ENCODE peak calls at places on chromosomes 5 and 9, in seven cellular contexts. Q is IMR-90, N is PC-3, C is fibroblast of lung, I is H1, F is mesendoderm, H is mesenchymal stem cell. A is an unnamed sample.

GRCh38 chr5:10338996-10339903 is 14.2 kb upstream of the MARCHF6 start:
- DNase-seq in I (no peak), N (no peak), Q (no peak), F (no peak), C (no peak), H (no peak), A (no peak)

GRCh38 chr5:9283021-9283420 is 262.9 kb downstream of the SEMA5A start:
- DNase-seq in N (peak), C (no peak), H (peak), Q (peak), I (no peak), F (no peak), A (no peak)

GRCh38 chr5:135546014-135546413 is 10.2 kb upstream of the NEUROG1 start:
- DNase-seq in N (no peak), F (no peak), Q (no peak), C (no peak), I (no peak), H (no peak), A (no peak)

GRCh38 chr5:175805256-175806011 is 65.9 kb upstream of the CPLX2 start:
- DNase-seq in I (no peak), N (no peak), C (no peak), F (no peak), H (no peak), Q (no peak), A (no peak)

GRCh38 chr9:113635586-113635985 is 172.1 kb downstream of the RGS3 start:
- DNase-seq in I (no peak), Q (no peak), F (no peak), H (no peak), N (no peak), C (no peak), A (no peak)

GRCh38 chr5:15492545-15492944 is 7.4 kb upstream of the FBXL7 start:
- DNase-seq in F (peak), N (no peak), I (no peak), C (peak), Q (no peak), H (no peak), A (no peak)

GRCh38 chr9:1457460-1457859 is 407.3 kb downstream of the DMRT2 start:
- DNase-seq in C (no peak), H (no peak), F (no peak), N (no peak), I (no peak), Q (no peak), A (no peak)

GRCh38 chr5:113806823-113807222 is 293.3 kb downstream of the YTHDC2 start:
- DNase-seq in N (no peak), C (peak), Q (peak), I (no peak), F (peak), H (peak), A (no peak)

GRCh38 chr9:73204910-73205309 is 53.2 kb downstream of the ANXA1 start:
- DNase-seq in F (no peak), Q (no peak), H (no peak), C (no peak), N (no peak), I (no peak), A (no peak)

GRCh38 chr9:98890256-98890655 is 53.5 kb upstream of the COL15A1 start:
- DNase-seq in H (no peak), F (no peak), N (no peak), Q (no peak), C (no peak), I (no peak), A (no peak)

GRCh38 chr9:93826209-93826608 is 128.9 kb downstream of the BARX1 start:
- DNase-seq in Q (no peak), N (no peak), I (no peak), H (no peak), F (no peak), C (no peak), A (no peak)

GRCh38 chr5:95600557-95600956 is 19.3 kb upstream of the GPR150 start:
- DNase-seq in N (no peak), C (peak), I (no peak), Q (peak), H (no peak), F (no peak), A (no peak)

GRCh38 chr5:149645236-149645635 is 63.9 kb downstream of the ARHGEF37 start:
- DNase-seq in H (no peak), F (no peak), C (no peak), N (no peak), Q (no peak), I (no peak), A (no peak)

GRCh38 chr9:136840140-136840876 is 2.0 kb upstream of the AJM1 start:
- DNase-seq in H (no peak), I (no peak), C (no peak), Q (no peak), F (no peak), N (no peak), A (no peak)

GRCh38 chr5:93831449-93831848 is 90.0 kb upstream of the POU5F2 start:
- DNase-seq in H (peak), C (peak), I (no peak), F (no peak), Q (peak), N (peak), A (peak)

GRCh38 chr5:76602094-76602726 is 21.0 kb downstream of the F2RL2 start:
- DNase-seq in F (no peak), I (no peak), N (peak), H (peak), C (peak), Q (peak), A (no peak)

GRCh38 chr5:173680660-173681242 is 64.3 kb upstream of the BOD1 start:
- DNase-seq in N (no peak), H (peak), Q (no peak), C (no peak), I (no peak), F (no peak), A (no peak)

GRCh38 chr9:1231998-1232919 is 182.1 kb downstream of the DMRT2 start:
- DNase-seq in H (no peak), I (no peak), F (no peak), C (peak), Q (peak), N (peak), A (no peak)

GRCh38 chr9:36163049-36163839 is 5.9 kb upstream of the CCIN start:
- DNase-seq in I (peak), H (peak), F (peak), Q (peak), C (peak), N (no peak), A (no peak)

GRCh38 chr9:19936598-19936997 is 147.8 kb upstream of the SLC24A2 start:
- DNase-seq in H (no peak), Q (no peak), I (no peak), N (no peak), F (no peak), C (no peak), A (no peak)

GRCh38 chr5:169637856-169638190 is 748 bp downstream of the DOCK2 start:
- DNase-seq in C (no peak), I (no peak), N (no peak), Q (no peak), H (no peak), F (peak), A (no peak)

GRCh38 chr9:6563036-6563435 is 82.5 kb downstream of the GLDC start:
- DNase-seq in Q (no peak), N (no peak), I (no peak), F (no peak), C (no peak), H (no peak), A (no peak)

GRCh38 chr5:96648023-96648422 is 14.2 kb upstream of the CAST start:
- DNase-seq in N (no peak), C (no peak), F (no peak), I (no peak), Q (no peak), H (no peak), A (no peak)

GRCh38 chr5:161545701-161546462 is 643 bp downstream of the GABRB2 start:
- DNase-seq in C (no peak), N (no peak), Q (no peak), H (no peak), F (peak), I (no peak), A (no peak)

GRCh38 chr5:168404366-168404765 is 81.9 kb upstream of the RARS1 start:
- DNase-seq in H (peak), F (no peak), C (peak), N (peak), Q (peak), I (no peak), A (no peak)

GRCh38 chr9:6829027-6829426 is 71.3 kb downstream of the KDM4C start:
- DNase-seq in C (no peak), H (peak), I (no peak), Q (peak), F (peak), N (peak), A (no peak)

GRCh38 chr9:128521955-128522354 is 17.4 kb downstream of the GLE1 start:
- DNase-seq in H (no peak), N (no peak), Q (no peak), C (peak), F (no peak), I (no peak), A (no peak)

GRCh38 chr9:133944746-133945135 is 47.4 kb downstream of the VAV2 start:
- DNase-seq in H (peak), F (no peak), Q (peak), C (peak), N (peak), I (no peak), A (peak)

GRCh38 chr5:168874713-168875380 is 295.7 kb upstream of the PANK3 start:
- DNase-seq in H (peak), Q (peak), F (peak), I (peak), C (no peak), N (peak), A (no peak)

GRCh38 chr9:109121218-109121796 is 1.6 kb upstream of the TMEM245 start:
- DNase-seq in F (peak), H (no peak), I (no peak), N (no peak), Q (no peak), C (no peak), A (no peak)

GRCh38 chr5:96114736-96115466 is 153.2 kb upstream of the ELL2 start:
- DNase-seq in Q (peak), H (peak), N (peak), C (peak), F (no peak), I (no peak), A (peak)

GRCh38 chr9:88951143-88951542 is 40.1 kb upstream of the S1PR3 start:
- DNase-seq in Q (no peak), N (no peak), H (no peak), I (no peak), C (no peak), F (no peak), A (no peak)

GRCh38 chr9:79134654-79135053 is 437.1 kb upstream of the TLE4 start:
- DNase-seq in H (peak), I (peak), N (peak), Q (peak), C (no peak), F (peak), A (no peak)

GRCh38 chr9:127779136-127779981 is 893 bp upstream of the SH2D3C start:
- DNase-seq in Q (no peak), C (peak), H (peak), N (no peak), I (no peak), F (no peak), A (no peak)

GRCh38 chr9:32954642-32955041 is 46.8 kb downstream of the APTX start:
- DNase-seq in C (peak), I (no peak), N (no peak), H (peak), F (peak), Q (peak), A (no peak)

GRCh38 chr5:151221574-151221973 is 2.3 kb downstream of the CCDC69 start:
- DNase-seq in N (peak), F (no peak), I (no peak), Q (peak), H (peak), C (peak), A (no peak)
- H3K9ac ChIP-seq in N (no peak), F (no peak), I (no peak), Q (no peak), H (no peak), C (no peak), A (no peak)

DNA sequence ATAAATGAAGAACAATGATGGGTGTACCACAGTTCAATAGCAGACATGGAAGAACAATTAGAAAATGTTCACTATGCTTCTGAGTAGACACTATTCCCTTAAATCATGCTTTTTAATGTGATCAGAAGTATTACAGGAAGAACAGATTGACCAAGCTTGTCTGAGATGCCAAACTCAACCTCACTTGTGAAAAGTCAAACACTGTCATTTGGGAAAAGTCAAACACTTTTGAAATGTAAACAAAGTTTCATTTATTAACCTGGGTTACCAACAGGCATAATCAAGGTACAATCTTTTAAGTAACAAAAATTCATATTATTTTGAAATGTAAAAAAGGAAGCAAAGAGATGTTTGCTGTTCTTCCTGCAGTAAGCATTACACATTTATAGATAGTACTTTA is 19.2 kb downstream of the RAB14 start:
- DNase-seq in N (no peak), F (no peak), I (no peak), C (no peak), Q (no peak), H (no peak), A (no peak)
- H3K4me2 ChIP-seq in N (no peak), F (no peak), I (no peak), C (no peak), Q (no peak), H (no peak), A (no peak)

GRCh38 chr5:42992035-42992570 is 48.0 kb downstream of the ANXA2R start:
- DNase-seq in C (peak), F (peak), I (no peak), N (no peak), Q (peak), H (peak), A (no peak)
- H3K9ac ChIP-seq in C (peak), F (peak), I (no peak), N (no peak), Q (peak), H (peak), A (peak)

GRCh38 chr5:36723921-36724320 is 117.5 kb downstream of the SLC1A3 start:
- DNase-seq in Q (no peak), C (no peak), H (no peak), I (no peak), F (no peak), N (no peak), A (no peak)
- H3K4me2 ChIP-seq in Q (no peak), C (no peak), H (no peak), I (no peak), F (no peak), N (no peak), A (no peak)